ENCODE peak calls at places on chromosome 3, in six cellular contexts. A, O, Q, H, G and T are unnamed samples.

GRCh38 chr3:16550305-16550675 is 36.8 kb upstream of the RFTN1 start:
- DNase-seq in G (no peak), O (no peak), Q (no peak), A (no peak), H (no peak), T (no peak)

GRCh38 chr3:46609944-46610722 is 2.2 kb upstream of the FAM240A start:
- DNase-seq in A (no peak), H (no peak), Q (no peak), G (no peak), O (no peak), T (no peak)

GRCh38 chr3:11510001-11510760 is 133.5 kb downstream of the VGLL4 start:
- DNase-seq in H (no peak), A (no peak), O (no peak), G (no peak), Q (no peak), T (no peak)

GRCh38 chr3:11910971-11911531 is 64.4 kb upstream of the TAMM41 start:
- DNase-seq in G (no peak), A (no peak), Q (no peak), O (peak), H (no peak), T (no peak)

GRCh38 chr3:81782585-81782984 is 21.1 kb upstream of the GBE1 start:
- DNase-seq in G (no peak), A (no peak), O (no peak), Q (no peak), H (no peak), T (no peak)

GRCh38 chr3:194296832-194297666 is 54.1 kb downstream of the CPN2 start:
- DNase-seq in G (peak), A (peak), O (no peak), H (no peak), Q (no peak), T (no peak)

GRCh38 chr3:158404319-158404718 is 166.7 kb upstream of the MLF1 start:
- DNase-seq in Q (no peak), A (no peak), G (no peak), O (no peak), H (no peak), T (no peak)

GRCh38 chr3:11989383-11990050 is 14.7 kb upstream of the SYN2 start:
- DNase-seq in O (peak), Q (no peak), H (no peak), G (no peak), A (no peak), T (no peak)

GRCh38 chr3:115710799-115711198 is 87.5 kb downstream of the GAP43 start:
- DNase-seq in G (no peak), O (no peak), H (no peak), A (no peak), Q (no peak), T (no peak)

GRCh38 chr3:136938334-136938733 is 19.4 kb upstream of the IL20RB start:
- DNase-seq in G (no peak), O (peak), Q (no peak), A (no peak), H (no peak), T (no peak)

GRCh38 chr3:19213608-19214220 is 65.4 kb downstream of the KCNH8 start:
- DNase-seq in H (no peak), G (no peak), Q (no peak), O (no peak), A (no peak), T (no peak)

GRCh38 chr3:157631468-157631867 is 128.3 kb upstream of the VEPH1 start:
- DNase-seq in A (no peak), H (no peak), O (peak), Q (no peak), G (no peak), T (no peak)

GRCh38 chr3:197331131-197331530 is 32.7 kb upstream of the DLG1 start:
- DNase-seq in A (no peak), Q (no peak), H (no peak), O (peak), G (no peak), T (no peak)

GRCh38 chr3:95715137-95715536 is 1099.3 kb upstream of the EPHA6 start:
- DNase-seq in O (no peak), G (no peak), Q (no peak), H (no peak), A (no peak), T (no peak)

GRCh38 chr3:13299531-13300155 is 120.5 kb downstream of the NUP210 start:
- DNase-seq in A (no peak), O (no peak), G (no peak), Q (no peak), H (no peak), T (no peak)

GRCh38 chr3:72744330-72744729 is 103.9 kb downstream of the SHQ1 start:
- DNase-seq in G (no peak), Q (no peak), H (no peak), O (no peak), A (no peak), T (no peak)

GRCh38 chr3:68974711-68975110 is 38.8 kb downstream of the EOGT start:
- DNase-seq in A (no peak), Q (no peak), H (no peak), G (no peak), O (no peak), T (no peak)

GRCh38 chr3:179473565-179473964 is 22.3 kb upstream of the GNB4 start:
- DNase-seq in A (no peak), O (no peak), H (no peak), G (no peak), Q (no peak), T (no peak)

GRCh38 chr3:171813897-171814460 is 3.7 kb upstream of the PLD1 start:
- DNase-seq in A (no peak), G (no peak), H (no peak), Q (no peak), O (peak), T (no peak)

GRCh38 chr3:141795311-141795710 is 32.1 kb downstream of the GRK7 start:
- DNase-seq in Q (no peak), G (no peak), H (no peak), O (no peak), A (no peak), T (no peak)

GRCh38 chr3:100002599-100003350 is 111.5 kb downstream of the FILIP1L start:
- DNase-seq in H (peak), Q (no peak), A (no peak), O (peak), G (peak), T (peak)

GRCh38 chr3:99413504-99413903 is 224.9 kb upstream of the COL8A1 start:
- DNase-seq in G (no peak), A (no peak), Q (no peak), O (peak), H (peak), T (no peak)

GRCh38 chr3:184466413-184466960 is 86.6 kb downstream of the CHRD start:
- DNase-seq in A (no peak), H (no peak), G (peak), O (peak), Q (no peak), T (no peak)

GRCh38 chr3:69012836-69013255 is 638 bp downstream of the EOGT start:
- DNase-seq in G (peak), H (no peak), A (peak), O (peak), Q (peak), T (no peak)

GRCh38 chr3:52021869-52022268 is 26.2 kb upstream of the RPL29 start:
- DNase-seq in Q (no peak), A (no peak), H (no peak), O (no peak), G (no peak), T (no peak)

GRCh38 chr3:126117786-126118185 is 33.9 kb upstream of the SLC41A3 start:
- DNase-seq in O (no peak), G (peak), H (no peak), Q (no peak), A (peak), T (no peak)

GRCh38 chr3:58672451-58672850 is 5.9 kb upstream of the FAM3D start:
- DNase-seq in O (no peak), G (no peak), A (no peak), H (no peak), Q (no peak), T (no peak)

GRCh38 chr3:25033407-25034029 is 394.5 kb upstream of the RARB start:
- DNase-seq in G (peak), H (no peak), Q (peak), A (no peak), O (peak), T (no peak)

GRCh38 chr3:197485143-197485542 is 70.6 kb downstream of the BDH1 start:
- DNase-seq in H (no peak), G (no peak), O (no peak), Q (no peak), A (no peak), T (no peak)

DNA sequence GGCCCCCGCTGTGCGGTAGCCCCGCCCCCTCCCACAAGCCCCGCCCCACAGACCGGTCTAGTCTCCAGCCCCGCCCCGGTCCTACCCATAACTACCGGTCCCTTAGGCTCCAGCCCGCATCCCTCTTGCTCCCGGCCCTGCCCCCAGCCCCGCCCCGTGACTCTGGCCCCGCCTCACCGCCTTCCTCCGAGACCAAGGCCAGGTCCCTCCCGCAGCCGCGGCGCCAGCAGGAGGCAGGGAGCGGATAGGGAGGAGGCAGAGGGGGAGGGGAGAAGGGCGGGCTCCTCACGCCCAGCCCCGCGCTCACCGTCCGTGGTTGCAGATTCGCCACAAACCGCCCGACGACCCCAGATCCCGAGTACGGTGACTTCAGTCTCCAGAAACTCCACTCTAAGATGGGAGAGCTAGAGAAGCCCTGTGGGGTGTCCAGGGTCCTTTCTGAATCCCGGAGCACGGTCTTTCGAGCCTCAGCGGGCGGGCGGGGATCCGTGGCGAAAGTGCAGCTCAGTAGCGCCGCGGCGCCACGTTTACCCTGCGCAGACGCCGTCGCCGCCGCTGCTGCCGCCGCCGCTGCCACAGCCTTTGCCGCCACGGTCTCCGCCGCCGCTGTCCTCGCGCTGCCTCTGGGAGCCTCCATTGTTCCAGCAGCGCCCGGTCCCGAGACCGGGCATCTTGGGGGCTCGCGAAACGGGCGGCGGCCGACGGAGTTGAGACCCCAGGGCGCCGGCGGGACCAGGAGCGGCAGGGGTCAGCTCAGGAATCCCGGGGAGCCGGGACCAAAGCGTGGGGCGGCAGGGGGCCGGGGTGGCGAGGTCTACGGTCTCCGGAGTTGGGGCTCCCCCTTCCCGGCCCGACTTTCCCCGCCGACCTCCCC is at the start of gene BRPF1:
- DNase-seq in H (peak), G (peak), O (peak), A (peak), Q (peak), T (peak)
- TF ChIP-seq CTCF in H (no peak), G (peak), O (no peak), A (peak), Q (no peak), T (peak)

GRCh38 chr3:42653303-42653559 is 266 bp upstream of the ZBTB47 start:
- DNase-seq in A (no peak), Q (no peak), O (no peak), G (no peak), H (no peak), T (no peak)
- H3K4me3 ChIP-seq in A (peak), Q (peak), O (peak), G (peak), H (peak), T (peak)

GRCh38 chr3:27376109-27376772 is 7.1 kb upstream of the NEK10 start:
- DNase-seq in G (no peak), A (no peak), H (no peak), Q (no peak), O (no peak), T (no peak)
- TF ChIP-seq CTCF in G (no peak), A (no peak), H (no peak), Q (no peak), O (no peak), T (no peak)

DNA sequence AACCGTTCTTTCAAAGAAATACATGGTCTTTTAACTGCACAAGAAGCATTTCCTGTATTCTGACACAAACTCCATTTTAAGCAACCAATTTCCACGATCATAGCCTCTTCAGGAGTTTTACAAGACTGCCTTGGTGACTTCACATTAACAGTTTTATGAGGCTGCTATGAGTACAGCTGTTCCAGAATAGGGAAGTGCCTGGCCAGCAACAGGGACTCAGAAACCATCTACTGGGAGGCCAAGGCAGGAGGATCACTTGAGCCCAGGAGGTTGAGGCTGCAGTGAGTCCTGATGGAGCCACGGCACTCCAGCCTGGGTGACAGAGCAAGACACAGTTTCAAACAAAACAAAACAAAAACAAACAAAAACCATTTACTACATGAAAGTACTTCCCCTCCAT is 78.5 kb downstream of the B3GNT5 start:
- DNase-seq in A (no peak), G (no peak), H (no peak), Q (no peak), O (no peak), T (no peak)
- H3K4me3 ChIP-seq in A (no peak), G (no peak), H (no peak), Q (no peak), O (no peak), T (no peak)

DNA sequence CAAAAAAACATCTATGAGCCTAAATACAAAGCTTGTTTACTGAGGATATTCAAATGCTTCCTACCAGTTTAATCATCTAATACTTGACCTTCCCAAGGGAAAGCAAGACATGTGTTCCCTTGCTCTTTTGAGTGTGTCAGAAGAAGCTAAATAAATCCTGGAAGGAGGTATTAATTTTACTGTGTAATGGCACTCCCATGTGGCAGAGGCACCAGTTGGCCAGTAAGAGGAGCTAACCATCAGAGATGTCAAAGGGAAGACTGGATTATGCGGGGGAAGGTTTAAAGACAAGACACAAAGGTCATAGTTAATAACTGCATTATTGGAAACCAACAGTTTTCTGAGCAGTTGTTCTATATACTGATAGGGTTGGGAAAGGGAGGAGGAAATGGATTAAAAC is 125.1 kb downstream of the SUCLG2 start:
- DNase-seq in O (peak), H (no peak), A (no peak), G (no peak), Q (no peak), T (no peak)
- TF ChIP-seq CTCF in O (no peak), H (no peak), A (no peak), G (no peak), Q (no peak), T (no peak)